ENCODE peak calls at places on chromosomes 4 and X, in ten cellular contexts. One of them, this sample, is unnamed.

GRCh38 chr4:44425614-44426208 is 22.9 kb downstream of the KCTD8 start:
- DNase-seq in GM23338: peak
- DNase-seq in HCT116: no peak
- DNase-seq in astrocyte of the spinal cord: peak
- DNase-seq in psoas muscle: no peak
- DNase-seq in CD4-positive, alpha-beta T cell: no peak
- DNase-seq in cardiac fibroblast: peak
- DNase-seq in prostate gland: no peak
- DNase-seq in GM10248: no peak
- DNase-seq in breast epithelium: no peak
- DNase-seq in this sample: peak

GRCh38 chr4:53830511-53830910 is 233.9 kb downstream of the CHIC2 start:
- DNase-seq in HCT116: no peak
- DNase-seq in cardiac fibroblast: no peak
- DNase-seq in CD4-positive, alpha-beta T cell: no peak
- DNase-seq in GM23338: no peak
- DNase-seq in psoas muscle: no peak
- DNase-seq in astrocyte of the spinal cord: no peak
- DNase-seq in GM10248: no peak
- DNase-seq in breast epithelium: no peak
- DNase-seq in prostate gland: no peak
- DNase-seq in this sample: no peak

GRCh38 chr4:112238833-112239232 is 7.2 kb downstream of the AP1AR start:
- DNase-seq in CD4-positive, alpha-beta T cell: no peak
- DNase-seq in GM23338: no peak
- DNase-seq in psoas muscle: no peak
- DNase-seq in HCT116: no peak
- DNase-seq in GM10248: no peak
- DNase-seq in cardiac fibroblast: no peak
- DNase-seq in prostate gland: no peak
- DNase-seq in breast epithelium: no peak
- DNase-seq in astrocyte of the spinal cord: no peak
- DNase-seq in this sample: no peak

GRCh38 chr4:84691170-84691691 is 108.3 kb downstream of the CDS1 start:
- DNase-seq in cardiac fibroblast: peak
- DNase-seq in GM23338: peak
- DNase-seq in GM10248: no peak
- DNase-seq in breast epithelium: no peak
- DNase-seq in astrocyte of the spinal cord: peak
- DNase-seq in psoas muscle: no peak
- DNase-seq in prostate gland: no peak
- DNase-seq in CD4-positive, alpha-beta T cell: no peak
- DNase-seq in HCT116: peak
- DNase-seq in this sample: no peak

GRCh38 chr4:154779362-154779947 is 1.6 kb upstream of the RBM46 start:
- DNase-seq in HCT116: peak
- DNase-seq in CD4-positive, alpha-beta T cell: no peak
- DNase-seq in GM23338: peak
- DNase-seq in prostate gland: no peak
- DNase-seq in GM10248: peak
- DNase-seq in psoas muscle: no peak
- DNase-seq in astrocyte of the spinal cord: peak
- DNase-seq in breast epithelium: no peak
- DNase-seq in cardiac fibroblast: peak
- DNase-seq in this sample: no peak

GRCh38 chr4:67725132-67725531 is 24.2 kb upstream of the UBA6 start:
- DNase-seq in psoas muscle: no peak
- DNase-seq in GM10248: no peak
- DNase-seq in astrocyte of the spinal cord: peak
- DNase-seq in prostate gland: peak
- DNase-seq in breast epithelium: no peak
- DNase-seq in CD4-positive, alpha-beta T cell: no peak
- DNase-seq in GM23338: no peak
- DNase-seq in cardiac fibroblast: peak
- DNase-seq in HCT116: no peak
- DNase-seq in this sample: no peak

GRCh38 chrX:81378550-81378949 is 176.6 kb downstream of the SH3BGRL start:
- DNase-seq in cardiac fibroblast: no peak
- DNase-seq in breast epithelium: no peak
- DNase-seq in prostate gland: no peak
- DNase-seq in psoas muscle: no peak
- DNase-seq in astrocyte of the spinal cord: no peak
- DNase-seq in GM23338: no peak
- DNase-seq in HCT116: no peak
- DNase-seq in GM10248: no peak
- DNase-seq in CD4-positive, alpha-beta T cell: no peak
- DNase-seq in this sample: no peak

GRCh38 chr4:101835121-101835904 is 44.8 kb downstream of the BANK1 start:
- DNase-seq in HCT116: no peak
- DNase-seq in astrocyte of the spinal cord: peak
- DNase-seq in GM10248: no peak
- DNase-seq in cardiac fibroblast: peak
- DNase-seq in prostate gland: peak
- DNase-seq in GM23338: no peak
- DNase-seq in CD4-positive, alpha-beta T cell: no peak
- DNase-seq in psoas muscle: no peak
- DNase-seq in breast epithelium: no peak
- DNase-seq in this sample: no peak

GRCh38 chr4:113524096-113524495 is 237.4 kb downstream of the CAMK2D start:
- DNase-seq in breast epithelium: no peak
- DNase-seq in GM23338: no peak
- DNase-seq in astrocyte of the spinal cord: no peak
- DNase-seq in HCT116: no peak
- DNase-seq in cardiac fibroblast: no peak
- DNase-seq in psoas muscle: no peak
- DNase-seq in GM10248: peak
- DNase-seq in CD4-positive, alpha-beta T cell: no peak
- DNase-seq in prostate gland: no peak
- DNase-seq in this sample: no peak

GRCh38 chrX:131746491-131746968 is 202.7 kb downstream of the OR13H1 start:
- DNase-seq in HCT116: peak
- DNase-seq in GM23338: no peak
- DNase-seq in CD4-positive, alpha-beta T cell: peak
- DNase-seq in astrocyte of the spinal cord: peak
- DNase-seq in GM10248: no peak
- DNase-seq in prostate gland: no peak
- DNase-seq in cardiac fibroblast: no peak
- DNase-seq in breast epithelium: no peak
- DNase-seq in psoas muscle: peak
- DNase-seq in this sample: no peak

GRCh38 chrX:47191331-47191730 is 2.3 kb upstream of the UBA1 start:
- DNase-seq in psoas muscle: peak
- DNase-seq in HCT116: peak
- DNase-seq in CD4-positive, alpha-beta T cell: peak
- DNase-seq in prostate gland: no peak
- DNase-seq in GM10248: peak
- DNase-seq in astrocyte of the spinal cord: no peak
- DNase-seq in cardiac fibroblast: peak
- DNase-seq in GM23338: peak
- DNase-seq in breast epithelium: no peak
- DNase-seq in this sample: no peak

GRCh38 chr4:17109126-17109525 is 210.7 kb upstream of the LDB2 start:
- DNase-seq in breast epithelium: no peak
- DNase-seq in prostate gland: no peak
- DNase-seq in GM23338: no peak
- DNase-seq in astrocyte of the spinal cord: no peak
- DNase-seq in psoas muscle: no peak
- DNase-seq in CD4-positive, alpha-beta T cell: no peak
- DNase-seq in GM10248: no peak
- DNase-seq in HCT116: no peak
- DNase-seq in cardiac fibroblast: no peak
- DNase-seq in this sample: no peak

GRCh38 chr4:12595986-12596385 is 888.2 kb downstream of the RAB28 start:
- DNase-seq in cardiac fibroblast: no peak
- DNase-seq in psoas muscle: no peak
- DNase-seq in astrocyte of the spinal cord: no peak
- DNase-seq in HCT116: no peak
- DNase-seq in prostate gland: no peak
- DNase-seq in GM10248: no peak
- DNase-seq in breast epithelium: no peak
- DNase-seq in CD4-positive, alpha-beta T cell: no peak
- DNase-seq in GM23338: peak
- DNase-seq in this sample: no peak

GRCh38 chr4:29966386-29966785 is 753.8 kb upstream of the PCDH7 start:
- DNase-seq in cardiac fibroblast: no peak
- DNase-seq in HCT116: no peak
- DNase-seq in CD4-positive, alpha-beta T cell: no peak
- DNase-seq in GM10248: no peak
- DNase-seq in psoas muscle: no peak
- DNase-seq in astrocyte of the spinal cord: no peak
- DNase-seq in GM23338: no peak
- DNase-seq in prostate gland: no peak
- DNase-seq in breast epithelium: no peak
- DNase-seq in this sample: no peak

GRCh38 chr4:1337376-1337831 is 9.6 kb upstream of the UVSSA start:
- DNase-seq in breast epithelium: no peak
- DNase-seq in GM10248: no peak
- DNase-seq in psoas muscle: no peak
- DNase-seq in CD4-positive, alpha-beta T cell: peak
- DNase-seq in HCT116: peak
- DNase-seq in cardiac fibroblast: no peak
- DNase-seq in astrocyte of the spinal cord: no peak
- DNase-seq in prostate gland: no peak
- DNase-seq in GM23338: no peak
- DNase-seq in this sample: no peak

GRCh38 chr4:147596976-147597375 is 20.2 kb upstream of the TMEM184C start:
- DNase-seq in CD4-positive, alpha-beta T cell: no peak
- DNase-seq in astrocyte of the spinal cord: peak
- DNase-seq in cardiac fibroblast: peak
- DNase-seq in psoas muscle: no peak
- DNase-seq in GM23338: no peak
- DNase-seq in HCT116: no peak
- DNase-seq in prostate gland: peak
- DNase-seq in breast epithelium: no peak
- DNase-seq in GM10248: no peak
- DNase-seq in this sample: no peak

GRCh38 chr4:147599206-147599605 is 18.0 kb upstream of the TMEM184C start:
- DNase-seq in psoas muscle: no peak
- DNase-seq in breast epithelium: no peak
- DNase-seq in CD4-positive, alpha-beta T cell: no peak
- DNase-seq in cardiac fibroblast: no peak
- DNase-seq in GM23338: no peak
- DNase-seq in HCT116: no peak
- DNase-seq in prostate gland: no peak
- DNase-seq in astrocyte of the spinal cord: no peak
- DNase-seq in GM10248: no peak
- DNase-seq in this sample: no peak

GRCh38 chr4:147597561-147597960 is 19.6 kb upstream of the TMEM184C start:
- DNase-seq in breast epithelium: no peak
- DNase-seq in psoas muscle: no peak
- DNase-seq in HCT116: no peak
- DNase-seq in GM10248: no peak
- DNase-seq in astrocyte of the spinal cord: no peak
- DNase-seq in GM23338: no peak
- DNase-seq in prostate gland: no peak
- DNase-seq in CD4-positive, alpha-beta T cell: no peak
- DNase-seq in cardiac fibroblast: no peak
- DNase-seq in this sample: no peak

GRCh38 chr4:147594107-147594506 is 23.1 kb upstream of the TMEM184C start:
- DNase-seq in GM10248: no peak
- DNase-seq in CD4-positive, alpha-beta T cell: no peak
- DNase-seq in breast epithelium: no peak
- DNase-seq in cardiac fibroblast: no peak
- DNase-seq in GM23338: peak
- DNase-seq in prostate gland: no peak
- DNase-seq in astrocyte of the spinal cord: no peak
- DNase-seq in HCT116: no peak
- DNase-seq in psoas muscle: no peak
- DNase-seq in this sample: no peak

GRCh38 chr4:147596377-147596776 is 20.8 kb upstream of the TMEM184C start:
- DNase-seq in breast epithelium: no peak
- DNase-seq in astrocyte of the spinal cord: peak
- DNase-seq in HCT116: peak
- DNase-seq in CD4-positive, alpha-beta T cell: no peak
- DNase-seq in cardiac fibroblast: no peak
- DNase-seq in prostate gland: no peak
- DNase-seq in psoas muscle: no peak
- DNase-seq in GM23338: no peak
- DNase-seq in GM10248: peak
- DNase-seq in this sample: no peak
- TF ChIP-seq CTCF in breast epithelium: no peak
- TF ChIP-seq CTCF in astrocyte of the spinal cord: peak
- TF ChIP-seq CTCF in HCT116: peak
- TF ChIP-seq CTCF in CD4-positive, alpha-beta T cell: no peak
- TF ChIP-seq CTCF in cardiac fibroblast: no peak
- TF ChIP-seq CTCF in prostate gland: peak
- TF ChIP-seq CTCF in psoas muscle: no peak
- TF ChIP-seq CTCF in GM23338: peak
- TF ChIP-seq CTCF in GM10248: peak
- TF ChIP-seq CTCF in this sample: no peak

DNA sequence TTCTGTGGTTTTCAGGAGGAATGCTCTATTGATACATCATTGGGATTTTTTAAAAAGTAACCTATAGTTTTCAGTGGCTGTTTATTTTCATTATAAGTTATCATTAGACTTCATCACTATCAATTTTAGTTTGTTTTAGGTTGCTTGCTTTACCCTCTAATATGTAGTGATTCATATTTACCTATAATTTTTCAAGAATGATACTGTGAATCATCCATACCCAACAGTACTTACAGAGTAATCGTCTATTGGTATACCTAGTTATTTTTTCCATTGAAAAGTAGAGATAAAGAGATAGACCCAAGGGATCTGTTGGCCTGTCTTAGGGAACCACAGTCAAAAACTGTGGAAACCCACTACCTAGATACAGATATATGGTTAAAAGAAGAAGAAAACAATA is 83.3 kb downstream of the KLHL34 start:
- DNase-seq in GM23338: no peak
- DNase-seq in astrocyte of the spinal cord: no peak
- DNase-seq in cardiac fibroblast: no peak
- DNase-seq in GM10248: no peak
- DNase-seq in breast epithelium: no peak
- DNase-seq in psoas muscle: no peak
- DNase-seq in HCT116: no peak
- DNase-seq in CD4-positive, alpha-beta T cell: no peak
- DNase-seq in prostate gland: no peak
- DNase-seq in this sample: no peak
- TF ChIP-seq CTCF in GM23338: no peak
- TF ChIP-seq CTCF in astrocyte of the spinal cord: no peak
- TF ChIP-seq CTCF in cardiac fibroblast: no peak
- TF ChIP-seq CTCF in GM10248: no peak
- TF ChIP-seq CTCF in breast epithelium: no peak
- TF ChIP-seq CTCF in psoas muscle: no peak
- TF ChIP-seq CTCF in HCT116: no peak
- TF ChIP-seq CTCF in CD4-positive, alpha-beta T cell: no peak
- TF ChIP-seq CTCF in prostate gland: no peak
- TF ChIP-seq CTCF in this sample: no peak

GRCh38 chrX:129347291-129347690 is 176.0 kb downstream of the SMARCA1 start:
- DNase-seq in cardiac fibroblast: no peak
- DNase-seq in GM10248: no peak
- DNase-seq in prostate gland: no peak
- DNase-seq in GM23338: peak
- DNase-seq in CD4-positive, alpha-beta T cell: no peak
- DNase-seq in astrocyte of the spinal cord: no peak
- DNase-seq in HCT116: peak
- DNase-seq in breast epithelium: no peak
- DNase-seq in psoas muscle: no peak
- DNase-seq in this sample: no peak
- TF ChIP-seq CTCF in cardiac fibroblast: no peak
- TF ChIP-seq CTCF in GM10248: no peak
- TF ChIP-seq CTCF in prostate gland: no peak
- TF ChIP-seq CTCF in GM23338: peak
- TF ChIP-seq CTCF in CD4-positive, alpha-beta T cell: no peak
- TF ChIP-seq CTCF in astrocyte of the spinal cord: peak
- TF ChIP-seq CTCF in HCT116: peak
- TF ChIP-seq CTCF in breast epithelium: no peak
- TF ChIP-seq CTCF in psoas muscle: no peak
- TF ChIP-seq CTCF in this sample: no peak

GRCh38 chr4:133287396-133287795 is 138.3 kb downstream of the PCDH10 start:
- DNase-seq in breast epithelium: no peak
- DNase-seq in astrocyte of the spinal cord: no peak
- DNase-seq in GM10248: no peak
- DNase-seq in cardiac fibroblast: no peak
- DNase-seq in HCT116: no peak
- DNase-seq in prostate gland: no peak
- DNase-seq in CD4-positive, alpha-beta T cell: no peak
- DNase-seq in GM23338: no peak
- DNase-seq in psoas muscle: no peak
- DNase-seq in this sample: no peak
- TF ChIP-seq CTCF in breast epithelium: no peak
- TF ChIP-seq CTCF in astrocyte of the spinal cord: no peak
- TF ChIP-seq CTCF in GM10248: no peak
- TF ChIP-seq CTCF in cardiac fibroblast: no peak
- TF ChIP-seq CTCF in HCT116: no peak
- TF ChIP-seq CTCF in prostate gland: no peak
- TF ChIP-seq CTCF in CD4-positive, alpha-beta T cell: no peak
- TF ChIP-seq CTCF in GM23338: no peak
- TF ChIP-seq CTCF in psoas muscle: no peak
- TF ChIP-seq CTCF in this sample: no peak

This sample was measured in glutamatergic neuron.